ENCODE peak calls at places on chromosomes 12 and 14, in five cellular contexts. I, F, P, Z and V are unnamed samples.

GRCh38 chr14:88879016-88879415 is 54.6 kb downstream of the TTC8 start:
- DNase-seq in I (no peak), P (no peak), Z (no peak), F (no peak), V (no peak)

GRCh38 chr12:101552277-101552676 is 42.5 kb upstream of the MYBPC1 start:
- DNase-seq in P (no peak), I (no peak), F (no peak), Z (no peak), V (no peak)

GRCh38 chr12:89695100-89695499 is 13.5 kb downstream of the ATP2B1 start:
- DNase-seq in P (no peak), F (no peak), I (no peak), Z (no peak), V (no peak)

GRCh38 chr14:52900731-52901130 is 50.1 kb downstream of the FERMT2 start:
- DNase-seq in F (no peak), I (no peak), P (no peak), Z (no peak), V (no peak)

GRCh38 chr12:34204830-34205285 is 182.6 kb downstream of the ALG10 start:
- DNase-seq in F (no peak), I (no peak), P (no peak), Z (no peak), V (no peak)

GRCh38 chr12:64716839-64717455 is 42.3 kb downstream of the GNS start:
- DNase-seq in P (no peak), I (no peak), F (no peak), Z (no peak), V (no peak)

GRCh38 chr12:19643635-19644034 is 204.3 kb downstream of the AEBP2 start:
- DNase-seq in Z (peak; percentile 94), P (no peak), I (no peak), F (no peak), V (peak; percentile 15)

GRCh38 chr14:33834956-33835655 is 115.8 kb downstream of the EGLN3 start:
- DNase-seq in Z (no peak), F (no peak), I (no peak), P (no peak), V (no peak)

GRCh38 chr14:59481407-59482119 is 2.6 kb downstream of the L3HYPDH start:
- DNase-seq in F (no peak), Z (no peak), I (no peak), P (no peak), V (no peak)